ENCODE peak calls at places on chromosomes 2 and 18, in eight cellular contexts. One of them, this sample, is unnamed.

GRCh38 chr2:219122197-219122965 is 38.2 kb downstream of the NHEJ1 start:
- DNase-seq in ovary: no peak
- DNase-seq in transverse colon: no peak
- DNase-seq in GM12892: no peak
- DNase-seq in spleen: no peak
- DNase-seq in lower leg skin: no peak
- DNase-seq in esophagus muscularis mucosa: no peak
- DNase-seq in H54: no peak
- DNase-seq in this sample: no peak

GRCh38 chr2:98378901-98379300 is 32.6 kb downstream of the CNGA3 start:
- DNase-seq in ovary: peak
- DNase-seq in transverse colon: no peak
- DNase-seq in GM12892: no peak
- DNase-seq in spleen: no peak
- DNase-seq in lower leg skin: peak
- DNase-seq in esophagus muscularis mucosa: peak
- DNase-seq in H54: no peak
- DNase-seq in this sample: peak

GRCh38 chr2:226524381-226524843 is 275.2 kb downstream of the IRS1 start:
- DNase-seq in ovary: no peak
- DNase-seq in transverse colon: no peak
- DNase-seq in GM12892: no peak
- DNase-seq in spleen: no peak
- DNase-seq in lower leg skin: no peak
- DNase-seq in esophagus muscularis mucosa: no peak
- DNase-seq in H54: no peak
- DNase-seq in this sample: no peak

GRCh38 chr2:116810645-116811044 is 1003.8 kb upstream of the DDX18 start:
- DNase-seq in ovary: no peak
- DNase-seq in transverse colon: no peak
- DNase-seq in GM12892: no peak
- DNase-seq in spleen: no peak
- DNase-seq in lower leg skin: no peak
- DNase-seq in esophagus muscularis mucosa: no peak
- DNase-seq in H54: no peak
- DNase-seq in this sample: no peak

GRCh38 chr2:170180031-170180566 is 2.2 kb downstream of the MYO3B start:
- DNase-seq in ovary: no peak
- DNase-seq in transverse colon: no peak
- DNase-seq in GM12892: no peak
- DNase-seq in spleen: no peak
- DNase-seq in lower leg skin: no peak
- DNase-seq in esophagus muscularis mucosa: no peak
- DNase-seq in H54: no peak
- DNase-seq in this sample: no peak

GRCh38 chr2:84781942-84782716 is 98.8 kb downstream of the TRABD2A start:
- DNase-seq in ovary: no peak
- DNase-seq in transverse colon: peak
- DNase-seq in GM12892: no peak
- DNase-seq in spleen: peak
- DNase-seq in lower leg skin: no peak
- DNase-seq in esophagus muscularis mucosa: no peak
- DNase-seq in H54: no peak
- DNase-seq in this sample: no peak

GRCh38 chr2:20353597-20353996 is 3.0 kb upstream of the PUM2 start:
- DNase-seq in ovary: no peak
- DNase-seq in transverse colon: no peak
- DNase-seq in GM12892: no peak
- DNase-seq in spleen: no peak
- DNase-seq in lower leg skin: no peak
- DNase-seq in esophagus muscularis mucosa: no peak
- DNase-seq in H54: no peak
- DNase-seq in this sample: no peak

GRCh38 chr18:5627756-5628511 is 84.1 kb upstream of the EPB41L3 start:
- DNase-seq in ovary: no peak
- DNase-seq in transverse colon: peak
- DNase-seq in GM12892: no peak
- DNase-seq in spleen: no peak
- DNase-seq in lower leg skin: no peak
- DNase-seq in esophagus muscularis mucosa: no peak
- DNase-seq in H54: no peak
- DNase-seq in this sample: no peak

GRCh38 chr2:127431408-127432023 is 13.3 kb downstream of the PROC start:
- DNase-seq in ovary: no peak
- DNase-seq in transverse colon: no peak
- DNase-seq in GM12892: no peak
- DNase-seq in spleen: no peak
- DNase-seq in lower leg skin: peak
- DNase-seq in esophagus muscularis mucosa: peak
- DNase-seq in H54: no peak
- DNase-seq in this sample: peak

GRCh38 chr2:207315131-207315530 is 149.4 kb upstream of the KLF7 start:
- DNase-seq in ovary: no peak
- DNase-seq in transverse colon: no peak
- DNase-seq in GM12892: no peak
- DNase-seq in spleen: no peak
- DNase-seq in lower leg skin: no peak
- DNase-seq in esophagus muscularis mucosa: no peak
- DNase-seq in H54: no peak
- DNase-seq in this sample: no peak

GRCh38 chr2:37653805-37654378 is 17.6 kb downstream of the CDC42EP3 start:
- DNase-seq in ovary: no peak
- DNase-seq in transverse colon: peak
- DNase-seq in GM12892: no peak
- DNase-seq in spleen: peak
- DNase-seq in lower leg skin: no peak
- DNase-seq in esophagus muscularis mucosa: no peak
- DNase-seq in H54: no peak
- DNase-seq in this sample: peak
- TF ChIP-seq POLR2A in ovary: no peak
- TF ChIP-seq POLR2A in transverse colon: no peak
- TF ChIP-seq POLR2A in GM12892: peak
- TF ChIP-seq POLR2A in spleen: no peak
- TF ChIP-seq POLR2A in lower leg skin: no peak
- TF ChIP-seq POLR2A in esophagus muscularis mucosa: no peak
- TF ChIP-seq POLR2A in H54: no peak
- TF ChIP-seq POLR2A in this sample: no peak

GRCh38 chr2:69890881-69891280 is 2.9 kb upstream of the SNRNP27 start:
- DNase-seq in ovary: no peak
- DNase-seq in transverse colon: no peak
- DNase-seq in GM12892: no peak
- DNase-seq in spleen: no peak
- DNase-seq in lower leg skin: no peak
- DNase-seq in esophagus muscularis mucosa: no peak
- DNase-seq in H54: no peak
- DNase-seq in this sample: no peak

GRCh38 chr2:69888451-69888850 is 5.3 kb upstream of the SNRNP27 start:
- DNase-seq in ovary: no peak
- DNase-seq in transverse colon: no peak
- DNase-seq in GM12892: no peak
- DNase-seq in spleen: no peak
- DNase-seq in lower leg skin: no peak
- DNase-seq in esophagus muscularis mucosa: no peak
- DNase-seq in H54: no peak
- DNase-seq in this sample: no peak

GRCh38 chr2:69889302-69889701 is 4.5 kb upstream of the SNRNP27 start:
- DNase-seq in ovary: no peak
- DNase-seq in transverse colon: no peak
- DNase-seq in GM12892: no peak
- DNase-seq in spleen: no peak
- DNase-seq in lower leg skin: no peak
- DNase-seq in esophagus muscularis mucosa: no peak
- DNase-seq in H54: no peak
- DNase-seq in this sample: no peak

DNA sequence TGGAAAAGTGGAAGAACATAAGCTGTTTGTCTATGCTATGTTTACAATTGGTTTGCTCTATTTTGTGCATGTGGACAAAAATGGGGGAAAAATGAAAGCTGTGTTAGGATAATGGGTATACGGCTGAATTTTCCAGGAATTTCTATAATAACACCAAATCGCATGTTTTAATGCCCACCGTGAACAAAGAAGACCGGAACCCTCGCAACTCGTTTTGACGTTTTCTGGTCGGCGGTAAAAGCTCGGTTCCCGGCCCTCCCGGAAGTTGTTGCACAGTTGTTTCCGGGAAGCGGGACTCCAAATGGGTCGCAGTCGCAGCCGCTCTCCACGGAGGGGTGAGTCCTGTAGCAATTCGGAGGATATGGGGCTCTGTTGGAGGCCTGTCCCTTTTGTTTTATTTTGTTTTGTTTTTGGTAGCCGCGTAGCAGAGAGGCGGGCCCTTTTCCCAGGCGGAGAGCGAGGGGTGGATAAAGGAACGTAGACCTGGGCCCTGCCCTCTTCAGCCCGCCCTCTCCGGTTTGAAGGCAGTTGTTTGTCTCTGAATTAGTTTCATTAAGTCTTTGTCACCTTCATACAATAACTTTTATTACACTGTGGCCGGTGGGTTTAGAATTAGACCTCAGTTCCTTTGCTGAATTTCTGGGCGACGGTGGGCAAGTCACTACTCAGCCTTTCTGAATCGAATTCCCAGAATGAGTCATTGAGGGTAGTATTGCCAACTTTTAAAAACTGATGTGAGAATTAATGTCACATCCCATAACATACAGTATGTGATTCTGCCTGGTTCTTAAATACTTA is at the start of gene SNRNP27:
- DNase-seq in ovary: peak
- DNase-seq in transverse colon: peak
- DNase-seq in GM12892: peak
- DNase-seq in spleen: peak
- DNase-seq in lower leg skin: peak
- DNase-seq in esophagus muscularis mucosa: peak
- DNase-seq in H54: peak
- DNase-seq in this sample: peak
- TF ChIP-seq POLR2A in ovary: no peak
- TF ChIP-seq POLR2A in transverse colon: peak
- TF ChIP-seq POLR2A in GM12892: peak
- TF ChIP-seq POLR2A in spleen: no peak
- TF ChIP-seq POLR2A in lower leg skin: no peak
- TF ChIP-seq POLR2A in esophagus muscularis mucosa: no peak
- TF ChIP-seq POLR2A in H54: peak
- TF ChIP-seq POLR2A in this sample: peak

GRCh38 chr2:79373359-79374115 is 139.3 kb upstream of the CTNNA2 start:
- DNase-seq in ovary: no peak
- DNase-seq in transverse colon: no peak
- DNase-seq in GM12892: no peak
- DNase-seq in spleen: no peak
- DNase-seq in lower leg skin: no peak
- DNase-seq in esophagus muscularis mucosa: no peak
- DNase-seq in H54: no peak
- DNase-seq in this sample: no peak

GRCh38 chr2:79370976-79371550 is 141.8 kb upstream of the CTNNA2 start:
- DNase-seq in ovary: no peak
- DNase-seq in transverse colon: no peak
- DNase-seq in GM12892: no peak
- DNase-seq in spleen: no peak
- DNase-seq in lower leg skin: no peak
- DNase-seq in esophagus muscularis mucosa: no peak
- DNase-seq in H54: no peak
- DNase-seq in this sample: no peak

DNA sequence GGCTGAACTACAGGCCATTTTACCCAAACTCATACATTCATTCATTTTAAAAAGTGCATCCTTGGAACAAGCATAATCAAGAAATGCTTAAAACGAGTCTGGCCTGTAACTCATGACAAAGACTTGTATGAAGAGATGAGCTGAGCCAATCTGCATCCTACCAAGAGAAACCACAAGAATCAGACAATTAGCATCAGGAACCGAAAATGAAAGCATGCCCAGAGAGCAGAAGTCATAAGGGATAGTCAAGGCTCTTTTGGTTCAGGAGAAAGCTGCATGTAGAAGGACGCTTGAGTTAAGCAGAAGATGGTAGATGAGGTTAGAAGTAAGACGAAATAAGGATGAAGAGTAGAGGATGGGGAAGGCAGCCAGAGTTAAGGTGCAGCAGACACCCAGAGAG is 137.0 kb upstream of the CTNNA2 start:
- DNase-seq in ovary: no peak
- DNase-seq in transverse colon: no peak
- DNase-seq in GM12892: no peak
- DNase-seq in spleen: no peak
- DNase-seq in lower leg skin: no peak
- DNase-seq in esophagus muscularis mucosa: no peak
- DNase-seq in H54: no peak
- DNase-seq in this sample: no peak
- TF ChIP-seq POLR2A in ovary: no peak
- TF ChIP-seq POLR2A in transverse colon: no peak
- TF ChIP-seq POLR2A in GM12892: no peak
- TF ChIP-seq POLR2A in spleen: no peak
- TF ChIP-seq POLR2A in lower leg skin: no peak
- TF ChIP-seq POLR2A in esophagus muscularis mucosa: no peak
- TF ChIP-seq POLR2A in H54: no peak
- TF ChIP-seq POLR2A in this sample: no peak

GRCh38 chr2:195657634-195658540 is 861 bp downstream of the SLC39A10 start:
- DNase-seq in ovary: peak
- DNase-seq in transverse colon: peak
- DNase-seq in GM12892: peak
- DNase-seq in spleen: peak
- DNase-seq in lower leg skin: peak
- DNase-seq in esophagus muscularis mucosa: no peak
- DNase-seq in H54: no peak
- DNase-seq in this sample: peak
- TF ChIP-seq POLR2A in ovary: peak
- TF ChIP-seq POLR2A in transverse colon: peak
- TF ChIP-seq POLR2A in GM12892: peak
- TF ChIP-seq POLR2A in spleen: no peak
- TF ChIP-seq POLR2A in lower leg skin: no peak
- TF ChIP-seq POLR2A in esophagus muscularis mucosa: peak
- TF ChIP-seq POLR2A in H54: no peak
- TF ChIP-seq POLR2A in this sample: peak

DNA sequence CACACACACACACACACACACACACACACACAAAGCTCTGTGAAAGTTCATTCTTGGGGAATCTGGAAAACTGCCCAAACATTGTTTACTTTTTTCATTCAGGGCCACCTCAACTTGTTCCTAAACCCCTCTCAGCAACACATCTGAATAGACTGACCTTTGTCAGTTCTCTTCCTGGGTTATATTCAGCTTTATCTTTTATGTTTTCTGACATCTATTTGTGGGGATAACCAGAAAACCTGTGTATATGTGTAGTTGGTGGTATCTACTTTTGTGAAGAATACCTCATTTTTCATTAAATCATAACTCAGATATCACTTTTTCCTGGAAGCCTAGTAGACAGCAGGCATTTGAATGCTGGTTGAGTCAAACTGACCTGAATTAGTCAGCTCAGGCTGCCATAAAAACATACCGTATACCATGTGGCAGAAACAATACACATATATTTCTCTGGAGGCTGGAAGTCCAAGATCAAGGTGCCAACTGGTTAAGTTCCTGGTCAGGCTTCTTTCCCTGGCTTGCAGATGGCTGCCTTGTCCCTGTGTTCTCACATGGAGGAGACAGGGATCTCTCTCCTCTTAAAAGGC is 11.0 kb upstream of the RNF144A start:
- DNase-seq in ovary: no peak
- DNase-seq in transverse colon: no peak
- DNase-seq in GM12892: no peak
- DNase-seq in spleen: no peak
- DNase-seq in lower leg skin: no peak
- DNase-seq in esophagus muscularis mucosa: no peak
- DNase-seq in H54: no peak
- DNase-seq in this sample: no peak
- TF ChIP-seq POLR2A in ovary: no peak
- TF ChIP-seq POLR2A in transverse colon: no peak
- TF ChIP-seq POLR2A in GM12892: no peak
- TF ChIP-seq POLR2A in spleen: no peak
- TF ChIP-seq POLR2A in lower leg skin: no peak
- TF ChIP-seq POLR2A in esophagus muscularis mucosa: no peak
- TF ChIP-seq POLR2A in H54: no peak
- TF ChIP-seq POLR2A in this sample: no peak

This sample was measured in breast epithelium.